ENCODE peak calls at places on chromosomes 6 and 20, in nine cellular contexts. C is GM23338, L is astrocyte of the spinal cord, D is mucosa of descending colon, K is NB4, Z is adrenal gland, Y is AG04449, R is GM12865, U is AG04450. W is an unnamed sample.

GRCh38 chr20:55269913-55270312 is 735.4 kb downstream of the CBLN4 start:
- DNase-seq in C (no peak), L (no peak), D (no peak), K (peak), Z (no peak), Y (no peak), R (no peak), U (no peak), W (no peak)

GRCh38 chr20:47736570-47737152 is 48.6 kb downstream of the SULF2 start:
- DNase-seq in C (no peak), L (no peak), D (no peak), K (no peak), Z (no peak), Y (no peak), R (no peak), U (no peak), W (no peak)

GRCh38 chr6:131628726-131629125 is 684 bp upstream of the MED23 start:
- DNase-seq in C (no peak), L (no peak), D (no peak), K (peak), Z (no peak), Y (no peak), R (no peak), U (no peak), W (no peak)

GRCh38 chr6:158474961-158475343 is 84.9 kb upstream of the TMEM181 start:
- DNase-seq in C (no peak), L (peak), D (no peak), K (no peak), Z (no peak), Y (no peak), R (no peak), U (peak), W (no peak)

GRCh38 chr6:67839818-67840217 is 795.3 kb upstream of the ADGRB3 start:
- DNase-seq in C (no peak), L (no peak), D (no peak), K (no peak), Z (no peak), Y (no peak), R (no peak), U (no peak), W (no peak)

GRCh38 chr6:75210885-75211739 is 5.3 kb upstream of the COL12A1 start:
- DNase-seq in C (peak), L (peak), D (peak), K (peak), Z (no peak), Y (no peak), R (peak), U (peak), W (no peak)

GRCh38 chr6:109686566-109686965 is 4.4 kb downstream of the AK9 start:
- DNase-seq in C (no peak), L (no peak), D (no peak), K (no peak), Z (no peak), Y (no peak), R (no peak), U (no peak), W (no peak)

GRCh38 chr6:45677381-45677992 is 299.8 kb upstream of the SUPT3H start:
- DNase-seq in C (no peak), L (peak), D (peak), K (peak), Z (peak), Y (no peak), R (peak), U (no peak), W (no peak)

GRCh38 chr6:165889636-165890403 is 226.8 kb upstream of the PDE10A start:
- DNase-seq in C (peak), L (peak), D (peak), K (peak), Z (peak), Y (no peak), R (peak), U (no peak), W (no peak)

GRCh38 chr6:142374965-142375733 is 73.3 kb downstream of the ADGRG6 start:
- DNase-seq in C (no peak), L (peak), D (no peak), K (no peak), Z (no peak), Y (peak), R (no peak), U (no peak), W (peak)

GRCh38 chr6:107330190-107330589 is 129.2 kb downstream of the PDSS2 start:
- DNase-seq in C (peak), L (no peak), D (no peak), K (no peak), Z (no peak), Y (no peak), R (peak), U (no peak), W (no peak)

GRCh38 chr6:35552285-35552917 is 39.7 kb upstream of the TULP1 start:
- DNase-seq in C (peak), L (no peak), D (peak), K (peak), Z (no peak), Y (no peak), R (peak), U (no peak), W (peak)

GRCh38 chr20:49210101-49210749 is 9.0 kb upstream of the DDX27 start:
- DNase-seq in C (no peak), L (no peak), D (no peak), K (no peak), Z (no peak), Y (no peak), R (no peak), U (no peak), W (no peak)

GRCh38 chr6:161745128-161745527 is 471.3 kb upstream of the AGPAT4 start:
- DNase-seq in C (no peak), L (no peak), D (no peak), K (no peak), Z (no peak), Y (no peak), R (no peak), U (no peak), W (no peak)

GRCh38 chr20:44643596-44644383 is 7.7 kb downstream of the ADA start:
- DNase-seq in C (peak), L (peak), D (peak), K (peak), Z (peak), Y (peak), R (peak), U (no peak), W (peak)

GRCh38 chr6:136890194-136890558 is 31.9 kb upstream of the SLC35D3 start:
- DNase-seq in C (no peak), L (no peak), D (no peak), K (peak), Z (no peak), Y (no peak), R (no peak), U (no peak), W (no peak)

GRCh38 chr20:58048096-58048702 is 180.3 kb downstream of the ANKRD60 start:
- DNase-seq in C (peak), L (peak), D (peak), K (peak), Z (peak), Y (no peak), R (peak), U (no peak), W (peak)

GRCh38 chr6:152378154-152378553 is 259.0 kb downstream of the SYNE1 start:
- DNase-seq in C (no peak), L (peak), D (no peak), K (no peak), Z (no peak), Y (no peak), R (no peak), U (no peak), W (no peak)

GRCh38 chr20:50636601-50637539 is 54.5 kb downstream of the RIPOR3 start:
- DNase-seq in C (peak), L (peak), D (no peak), K (no peak), Z (no peak), Y (no peak), R (no peak), U (no peak), W (no peak)

DNA sequence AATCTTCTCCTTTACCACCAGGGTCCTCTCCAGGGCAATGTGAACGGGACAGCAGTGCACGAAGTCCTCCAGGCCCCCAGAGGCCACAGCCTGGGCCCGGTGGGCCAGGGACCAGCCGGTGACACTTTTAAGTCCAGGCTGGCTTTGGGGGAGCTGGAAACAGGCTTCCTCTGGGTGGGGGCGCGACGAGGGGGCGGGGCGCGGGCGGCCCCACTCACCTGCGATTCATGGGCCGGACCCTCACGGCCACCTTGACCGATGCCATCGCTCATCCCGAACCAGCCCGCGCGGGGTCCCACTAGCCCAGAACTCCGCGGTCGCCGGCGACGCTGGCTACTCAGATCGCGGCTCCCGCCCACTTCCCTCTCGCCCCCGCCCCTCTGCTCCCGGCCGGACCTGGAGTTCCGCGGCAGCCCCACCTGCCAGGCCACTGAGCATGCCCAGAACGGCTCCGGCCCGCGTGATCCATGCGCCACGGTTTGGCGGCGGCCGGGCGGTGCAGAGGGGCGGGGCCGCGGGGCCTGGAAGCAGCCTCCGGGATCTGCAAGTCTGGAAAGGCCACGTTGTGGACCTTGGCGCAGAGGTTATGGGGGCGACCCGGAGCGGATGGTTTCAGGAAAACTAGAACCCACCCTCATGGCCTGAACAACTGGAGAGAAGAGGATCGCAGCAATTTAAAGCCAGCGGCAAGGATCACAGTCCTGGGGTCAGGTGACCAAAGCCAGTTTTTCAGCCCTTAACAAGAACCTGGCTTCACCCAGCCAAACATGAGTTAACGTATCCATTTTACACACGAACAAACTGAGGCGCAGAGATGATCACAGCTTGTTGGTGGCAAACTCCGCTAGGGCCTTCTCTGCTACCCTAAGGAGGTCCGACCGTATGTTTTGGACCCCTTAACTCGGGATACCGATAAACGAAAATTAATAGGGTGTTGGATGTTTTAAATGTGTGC is at the start of gene KIF16B:
- DNase-seq in C (peak), L (peak), D (peak), K (peak), Z (peak), Y (no peak), R (peak), U (no peak), W (no peak)
- TF ChIP-seq CTCF in C (no peak), L (no peak), D (no peak), K (no peak), Z (no peak), Y (no peak), R (no peak), U (no peak), W (no peak)

GRCh38 chr20:53157443-53158408 is 185.6 kb downstream of the TSHZ2 start:
- DNase-seq in C (peak), L (peak), D (peak), K (peak), Z (peak), Y (no peak), R (peak), U (peak), W (no peak)
- TF ChIP-seq CTCF in C (peak), L (peak), D (peak), K (peak), Z (no peak), Y (peak), R (peak), U (peak), W (peak)

GRCh38 chr6:19838442-19839236 is 1.5 kb downstream of the ID4 start:
- DNase-seq in C (peak), L (peak), D (peak), K (no peak), Z (no peak), Y (no peak), R (peak), U (no peak), W (no peak)
- TF ChIP-seq CTCF in C (no peak), L (no peak), D (no peak), K (no peak), Z (no peak), Y (no peak), R (no peak), U (no peak), W (no peak)

GRCh38 chr6:298233-299049 is 6.2 kb downstream of the DUSP22 start:
- DNase-seq in C (no peak), L (no peak), D (no peak), K (peak), Z (no peak), Y (no peak), R (peak), U (no peak), W (no peak)

GRCh38 chr6:299050-299980 is 7.0 kb downstream of the DUSP22 start:
- DNase-seq in C (no peak), L (no peak), D (no peak), K (peak), Z (no peak), Y (no peak), R (no peak), U (no peak), W (no peak)

GRCh38 chr6:297571-298232 is 5.4 kb downstream of the DUSP22 start:
- DNase-seq in C (no peak), L (no peak), D (peak), K (peak), Z (no peak), Y (no peak), R (peak), U (no peak), W (no peak)

GRCh38 chr6:294656-295565 is 2.6 kb downstream of the DUSP22 start:
- DNase-seq in C (no peak), L (no peak), D (no peak), K (peak), Z (no peak), Y (no peak), R (peak), U (no peak), W (no peak)

DNA sequence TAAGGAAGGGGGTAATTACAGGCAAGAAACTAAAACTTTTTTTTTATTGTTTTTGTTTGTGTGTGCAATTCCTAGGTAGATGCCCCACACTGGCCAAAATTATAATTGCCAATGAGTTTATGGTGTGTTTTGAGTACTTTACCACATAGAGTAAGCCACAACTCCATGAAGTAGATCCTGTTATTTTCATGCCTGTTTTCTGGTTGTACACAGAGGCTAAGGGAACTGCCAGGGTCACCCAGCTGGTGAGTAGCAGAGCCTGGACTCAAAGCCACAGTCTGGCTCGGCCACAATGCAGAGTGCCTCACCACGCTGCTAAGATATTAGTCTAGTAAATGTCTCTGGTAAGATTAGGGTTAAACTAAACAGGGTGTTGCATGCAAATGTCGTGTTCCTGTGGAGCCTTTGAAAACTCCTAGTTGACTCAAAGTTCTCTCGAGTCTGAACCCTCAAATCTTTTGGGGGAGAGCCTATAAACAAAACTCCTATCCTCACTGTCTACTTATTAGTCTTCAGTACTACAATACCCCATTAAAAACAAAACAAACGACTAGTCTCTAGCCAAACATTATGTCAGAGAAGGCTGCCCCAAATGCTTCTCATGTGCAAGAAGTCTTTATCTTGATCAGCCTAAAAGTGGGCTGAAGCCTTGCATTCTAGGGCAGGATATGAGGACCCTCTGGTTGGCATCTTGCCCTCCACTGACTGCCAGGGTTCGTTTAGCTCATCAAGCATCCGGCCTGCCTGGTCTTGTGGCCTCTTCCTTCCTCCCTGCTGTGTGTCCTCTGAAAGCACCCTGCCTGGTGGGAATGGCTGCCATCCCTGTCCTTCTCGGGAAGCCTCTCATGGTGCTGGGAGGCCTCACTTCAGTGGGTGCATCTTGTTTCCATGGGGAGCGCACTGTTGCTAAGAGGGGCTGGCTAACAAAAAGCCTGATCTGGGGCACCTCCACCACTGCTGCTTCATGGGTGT is 4.2 kb downstream of the DUSP22 start:
- DNase-seq in C (no peak), L (peak), D (peak), K (peak), Z (peak), Y (no peak), R (peak), U (no peak), W (no peak)
- TF ChIP-seq CTCF in C (no peak), L (no peak), D (no peak), K (no peak), Z (no peak), Y (no peak), R (peak), U (no peak), W (no peak)

DNA sequence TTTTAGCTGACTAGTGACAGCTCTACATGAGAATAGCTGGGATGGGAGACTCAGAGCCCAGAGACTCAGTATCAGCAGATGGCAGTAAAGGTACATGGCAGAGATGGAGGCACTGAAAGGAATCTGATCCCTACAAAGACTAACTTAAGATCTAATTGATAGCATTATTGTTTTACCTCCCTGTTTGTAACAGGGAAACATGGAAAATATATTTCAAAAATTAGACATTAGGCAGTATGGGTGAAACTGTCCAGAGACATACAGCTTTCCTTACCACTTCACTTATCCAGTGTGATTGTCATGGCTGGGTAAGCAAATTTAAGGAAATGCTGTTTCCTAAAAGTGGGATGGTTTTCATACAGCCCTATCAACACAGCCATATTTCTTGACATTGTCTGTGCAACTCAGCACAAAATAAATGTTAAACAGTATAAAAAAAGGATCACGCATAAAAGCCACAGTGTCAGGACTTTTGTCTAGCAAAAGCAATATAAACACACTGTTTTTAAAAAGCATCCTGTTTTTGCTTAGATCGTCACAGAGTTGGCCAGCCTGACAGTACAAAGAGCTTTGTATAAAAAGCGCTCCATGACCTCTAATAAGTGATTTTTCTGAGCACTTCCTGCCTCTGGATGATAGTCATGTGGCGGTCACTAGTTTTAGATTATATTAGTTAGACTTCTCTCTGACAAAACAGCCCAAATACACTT is 376.9 kb downstream of the PHF3 start:
- DNase-seq in C (peak), L (peak), D (peak), K (peak), Z (no peak), Y (no peak), R (peak), U (peak), W (no peak)
- TF ChIP-seq CTCF in C (peak), L (peak), D (peak), K (peak), Z (no peak), Y (peak), R (peak), U (peak), W (no peak)

GRCh38 chr6:73452107-73452461 is at the start of gene CGAS:
- DNase-seq in C (peak), L (peak), D (peak), K (peak), Z (peak), Y (no peak), R (peak), U (no peak), W (peak)

GRCh38 chr6:73455865-73456629 is 4.0 kb upstream of the CGAS start:
- DNase-seq in C (no peak), L (no peak), D (no peak), K (peak), Z (no peak), Y (no peak), R (peak), U (no peak), W (no peak)

DNA sequence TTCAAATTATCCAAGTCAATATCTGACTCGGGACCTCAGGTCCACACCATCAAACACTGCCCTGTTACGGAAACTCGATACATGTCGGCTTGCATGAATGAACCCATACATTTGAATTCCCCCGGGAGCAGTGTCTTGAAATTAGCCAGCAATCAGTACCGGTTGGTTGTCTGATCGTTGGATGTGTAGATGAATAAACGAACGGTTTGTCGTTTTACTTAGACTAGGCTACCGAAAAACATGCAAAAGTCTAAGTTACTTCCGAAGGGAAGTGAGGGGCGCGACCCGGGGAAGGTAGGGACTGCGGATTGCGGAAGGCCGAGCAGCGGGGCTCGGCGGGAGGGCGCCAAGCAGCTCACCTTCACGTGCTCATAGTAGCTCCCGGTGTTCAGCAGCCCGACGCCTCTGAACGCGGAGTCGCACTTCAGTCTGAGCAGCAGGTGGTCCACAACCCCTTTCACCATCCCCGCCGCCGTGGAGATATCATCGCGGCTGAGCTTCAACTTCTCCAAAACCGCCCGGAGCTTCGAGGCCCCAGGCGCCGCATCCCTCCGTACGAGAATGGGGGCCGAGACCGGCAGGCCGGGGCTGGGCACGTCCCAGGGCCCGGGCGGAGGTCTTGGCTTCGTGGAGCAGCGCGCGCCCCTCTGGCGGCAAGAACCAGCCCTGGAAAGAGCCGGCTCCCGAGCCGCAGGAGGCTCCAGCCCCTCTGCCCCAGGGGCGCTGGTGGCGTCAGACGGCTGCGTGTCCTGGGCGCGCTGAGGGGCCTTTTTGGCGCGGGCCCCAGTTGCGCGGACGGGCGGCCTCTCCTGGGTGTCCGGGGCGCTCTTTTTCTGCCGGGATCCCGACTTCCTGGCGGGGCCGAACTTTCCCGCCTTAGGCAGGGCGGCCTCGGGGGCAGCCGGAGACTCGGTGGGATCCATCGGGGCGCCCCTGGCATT is 661 bp downstream of the CGAS start:
- DNase-seq in C (peak), L (peak), D (peak), K (peak), Z (no peak), Y (no peak), R (peak), U (no peak), W (no peak)
- TF ChIP-seq CTCF in C (no peak), L (no peak), D (no peak), K (no peak), Z (no peak), Y (no peak), R (no peak), U (no peak), W (no peak)

W was measured in HFF-Myc.